ENCODE peak calls at places on chromosomes 3 and 15, in eight cellular contexts. P is H9, Q is GM23248, M is osteoblast, U is neural progenitor cell, X is K562, S is PC-3, W is hepatocyte. R is an unnamed sample. For H3K79me2, the result is how much of the 10 kb centered on the place peaks cover.

GRCh38 chr3:160622263-160623045 is 54.5 kb upstream of the ARL14 start:
- DNase-seq in P (no peak), Q (peak), M (peak), U (no peak), X (no peak), S (no peak), W (peak), R (no peak)

GRCh38 chr3:61901481-61901880 is 340.1 kb downstream of the PTPRG start:
- DNase-seq in P (no peak), Q (no peak), M (no peak), U (no peak), X (no peak), S (no peak), W (no peak), R (no peak)

GRCh38 chr15:99029358-99029871 is 21.8 kb upstream of the PGPEP1L start:
- DNase-seq in P (no peak), Q (peak), M (peak), U (no peak), X (no peak), S (peak), W (peak), R (no peak)

GRCh38 chr3:192514754-192515660 is 212.3 kb downstream of the FGF12 start:
- DNase-seq in P (peak), Q (peak), M (peak), U (peak), X (no peak), S (no peak), W (peak), R (no peak)

GRCh38 chr3:10012106-10012505 is 14.1 kb upstream of the FANCD2 start:
- DNase-seq in P (no peak), Q (no peak), M (no peak), U (no peak), X (no peak), S (no peak), W (no peak), R (no peak)

GRCh38 chr3:21641959-21642358 is 109.1 kb downstream of the ZNF385D start:
- DNase-seq in P (no peak), Q (no peak), M (no peak), U (no peak), X (no peak), S (no peak), W (no peak), R (no peak)

GRCh38 chr3:78899846-78900245 is 868.0 kb downstream of the ROBO1 start:
- DNase-seq in P (no peak), Q (no peak), M (no peak), U (peak), X (no peak), S (no peak), W (no peak), R (no peak)

GRCh38 chr3:190345027-190345821 is 23.0 kb upstream of the CLDN1 start:
- DNase-seq in P (no peak), Q (peak), M (peak), U (peak), X (no peak), S (peak), W (peak), R (no peak)

GRCh38 chr15:83837946-83838571 is 184.1 kb downstream of the ADAMTSL3 start:
- DNase-seq in P (peak), Q (peak), M (no peak), U (peak), X (peak), S (peak), W (peak), R (no peak)

GRCh38 chr3:31877559-31877958 is 103.5 kb downstream of the OSBPL10 start:
- DNase-seq in P (no peak), Q (no peak), M (no peak), U (no peak), X (no peak), S (no peak), W (no peak), R (peak)

GRCh38 chr3:24490151-24490550 is 4.5 kb downstream of the THRB start:
- DNase-seq in P (no peak), Q (peak), M (no peak), U (no peak), X (no peak), S (no peak), W (no peak), R (no peak)

GRCh38 chr15:36256258-36256825 is 323.1 kb upstream of the CDIN1 start:
- DNase-seq in P (no peak), Q (no peak), M (no peak), U (peak), X (no peak), S (no peak), W (peak), R (no peak)

GRCh38 chr3:126983276-126983652 is 349 bp downstream of the PLXNA1 start:
- DNase-seq in P (no peak), Q (peak), M (peak), U (no peak), X (peak), S (no peak), W (peak), R (no peak)

GRCh38 chr3:196207833-196208607 is 3.2 kb downstream of the ZDHHC19 start:
- DNase-seq in P (peak), Q (peak), M (no peak), U (peak), X (peak), S (peak), W (peak), R (peak)

GRCh38 chr3:23762214-23763039 is 43.3 kb upstream of the UBE2E1 start:
- DNase-seq in P (no peak), Q (peak), M (no peak), U (no peak), X (no peak), S (no peak), W (no peak), R (peak)

GRCh38 chr3:127589600-127590281 is 792 bp downstream of the TPRA1 start:
- DNase-seq in P (no peak), Q (peak), M (peak), U (peak), X (no peak), S (peak), W (peak), R (peak)

GRCh38 chr15:98277602-98278001 is 317.1 kb downstream of the ARRDC4 start:
- DNase-seq in P (no peak), Q (no peak), M (no peak), U (no peak), X (no peak), S (no peak), W (no peak), R (no peak)

GRCh38 chr3:125161607-125162219 is 50.8 kb downstream of the SLC12A8 start:
- DNase-seq in P (no peak), Q (no peak), M (no peak), U (peak), X (no peak), S (no peak), W (no peak), R (no peak)

GRCh38 chr3:53243165-53243564 is 12.7 kb downstream of the TKT start:
- DNase-seq in P (peak), Q (peak), M (peak), U (no peak), X (no peak), S (no peak), W (no peak), R (no peak)

GRCh38 chr3:39814007-39814406 is 4.6 kb downstream of the MYRIP start:
- DNase-seq in P (no peak), Q (peak), M (no peak), U (no peak), X (no peak), S (no peak), W (no peak), R (no peak)

GRCh38 chr3:151795276-151795675 is 18.6 kb upstream of the AADAC start:
- DNase-seq in P (no peak), Q (peak), M (peak), U (no peak), X (no peak), S (peak), W (no peak), R (no peak)

GRCh38 chr15:90451215-90451850 is 63.3 kb downstream of the IQGAP1 start:
- DNase-seq in P (peak), Q (peak), M (peak), U (no peak), X (no peak), S (peak), W (no peak), R (no peak)

GRCh38 chr3:5186854-5187151 is 704 bp upstream of the EDEM1 start:
- DNase-seq in P (no peak), Q (peak), M (no peak), U (peak), X (no peak), S (peak), W (peak), R (peak)

GRCh38 chr3:5188419-5189405 is 1.2 kb downstream of the EDEM1 start:
- DNase-seq in P (peak), Q (peak), M (peak), U (peak), X (peak), S (peak), W (peak), R (peak)

GRCh38 chr3:5186089-5186853 is 1.2 kb upstream of the EDEM1 start:
- DNase-seq in P (no peak), Q (no peak), M (no peak), U (no peak), X (no peak), S (no peak), W (peak), R (no peak)

GRCh38 chr3:5187920-5188418 is 462 bp downstream of the EDEM1 start:
- DNase-seq in P (peak), Q (peak), M (peak), U (peak), X (peak), S (peak), W (peak), R (peak)

DNA sequence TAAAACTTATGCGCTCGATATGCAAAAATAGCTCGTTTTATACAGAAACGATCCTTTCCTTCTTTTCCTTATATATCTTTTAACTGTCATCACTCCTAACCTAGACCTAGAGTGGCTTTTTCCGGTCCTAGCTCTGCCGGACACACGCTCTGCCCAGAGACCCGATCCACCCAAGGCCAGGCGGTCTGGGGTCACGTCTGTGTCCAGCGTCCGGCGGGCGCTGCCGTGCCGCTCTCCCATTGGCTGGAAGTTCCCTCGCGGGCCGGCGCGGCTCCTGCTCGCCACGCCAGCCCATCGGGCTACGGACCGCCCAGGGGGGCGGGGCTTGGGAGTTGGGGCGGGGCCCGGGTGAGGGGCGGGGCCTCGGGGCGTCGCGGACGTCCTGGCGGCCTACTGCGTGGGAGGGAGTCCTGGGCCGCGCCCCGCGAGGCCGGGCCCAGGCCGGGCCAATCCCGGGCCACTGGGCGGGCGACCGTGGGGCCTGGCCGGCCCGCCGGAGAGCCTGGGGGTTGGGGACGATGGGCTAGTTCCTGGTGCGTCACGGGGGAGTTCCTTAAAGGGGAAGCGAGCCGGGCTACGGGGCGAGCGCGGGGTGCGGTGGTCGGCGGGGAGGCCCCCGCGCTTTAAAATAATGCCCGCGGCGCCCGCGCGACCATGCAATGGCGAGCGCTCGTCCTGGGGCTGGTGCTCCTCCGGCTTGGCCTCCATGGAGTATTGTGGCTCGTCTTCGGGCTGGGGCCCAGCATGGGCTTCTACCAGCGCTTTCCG is at the start of gene EDEM1:
- DNase-seq in P (peak), Q (peak), M (peak), U (peak), X (peak), S (peak), W (peak), R (peak)
- H3K79me2 ChIP-seq in P (under half), Q (under half), M (under half), U (under half), X (half or more), S (under half), W (under half), R (under half)

DNA sequence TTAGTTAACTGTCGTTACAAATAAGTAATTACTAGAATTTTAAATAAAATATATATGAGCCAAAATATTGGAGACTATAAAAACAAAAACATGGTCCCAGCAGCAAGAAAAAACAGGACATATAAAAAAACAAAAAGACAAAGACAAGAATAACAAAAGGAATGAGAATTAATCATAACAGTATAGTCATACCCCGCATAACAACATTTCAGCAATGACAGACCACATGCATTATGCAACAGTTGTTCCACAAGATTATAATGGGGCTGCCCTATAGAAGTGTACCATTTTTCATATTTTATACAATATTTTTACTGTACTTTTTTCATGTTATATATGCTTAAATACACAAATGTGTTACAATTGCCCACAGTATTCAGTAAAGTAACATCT is 5.6 kb downstream of the HLTF start:
- DNase-seq in P (no peak), Q (peak), M (peak), U (no peak), X (no peak), S (peak), W (no peak), R (no peak)
- H3K79me2 ChIP-seq in P (under half), Q (half or more), M (half or more), U (under half), X (half or more), S (half or more), W (half or more), R (half or more)

DNA sequence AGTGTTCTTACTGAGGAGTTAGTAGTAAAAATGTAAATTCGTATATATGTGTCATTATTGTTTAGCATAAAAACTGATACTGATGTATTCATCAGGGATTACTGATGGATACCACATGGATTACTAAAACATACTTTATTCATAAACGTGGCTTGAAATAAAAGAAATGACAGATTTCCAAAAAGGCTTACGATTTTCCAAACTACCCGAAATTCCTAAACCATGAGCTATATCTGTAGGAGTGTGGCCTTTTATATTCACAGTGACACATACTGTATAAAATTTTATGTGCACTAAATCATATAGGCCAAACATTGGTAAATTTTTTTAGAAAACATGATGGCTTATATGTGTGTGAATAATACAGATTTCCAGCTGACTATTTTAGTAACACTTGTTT is 6.9 kb downstream of the TSC22D2 start:
- DNase-seq in P (no peak), Q (peak), M (no peak), U (no peak), X (no peak), S (peak), W (no peak), R (no peak)
- H3K79me2 ChIP-seq in P (under half), Q (half or more), M (half or more), U (half or more), X (half or more), S (half or more), W (half or more), R (half or more)

DNA sequence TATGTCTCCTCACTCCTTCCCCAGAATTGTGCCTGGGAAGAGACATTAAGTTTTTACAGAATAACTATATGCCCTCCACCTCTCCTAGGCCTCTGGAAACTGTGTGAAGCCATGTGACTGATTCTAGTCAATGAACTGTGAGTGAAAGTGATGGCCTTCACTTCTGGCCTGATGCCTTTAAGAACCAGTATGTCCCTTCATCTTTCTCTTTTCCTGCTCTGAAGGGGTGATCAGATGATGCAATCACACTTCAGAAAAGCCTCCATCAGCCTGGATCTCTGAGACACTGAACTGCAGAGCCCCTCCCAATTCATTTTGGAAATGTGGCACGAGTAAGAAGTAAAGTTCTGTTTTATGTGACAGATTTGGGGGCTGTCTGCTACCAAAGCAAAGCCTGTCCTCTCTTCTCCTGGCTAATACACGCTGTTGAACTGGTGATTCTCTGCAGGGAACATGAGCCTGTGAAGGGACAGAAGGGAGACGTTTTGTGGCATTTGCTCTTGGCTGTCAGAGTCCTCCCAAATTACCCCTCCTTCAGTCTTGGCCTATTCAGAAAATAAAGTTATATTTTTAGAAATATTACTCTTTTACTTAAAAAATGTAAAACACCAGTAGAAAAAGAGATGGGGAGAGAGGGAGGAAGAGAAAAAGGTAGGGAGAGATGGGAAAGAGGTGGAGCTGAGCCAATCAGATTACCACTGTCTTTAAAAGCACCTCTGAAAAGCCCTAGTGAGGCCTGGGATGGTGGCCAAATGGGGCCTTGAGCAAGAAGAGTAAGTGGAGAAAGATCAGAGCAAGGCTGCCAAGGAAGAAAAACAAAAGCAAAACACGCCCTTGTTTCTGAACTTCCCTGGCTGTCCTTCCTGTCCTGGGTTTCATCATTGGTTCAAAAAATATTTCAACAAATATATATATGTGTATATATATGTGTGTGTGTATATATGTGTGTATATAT is 40.9 kb upstream of the RYK start:
- DNase-seq in P (no peak), Q (peak), M (peak), U (no peak), X (no peak), S (peak), W (peak), R (no peak)
- H3K79me2 ChIP-seq in P (under half), Q (under half), M (under half), U (under half), X (under half), S (under half), W (under half), R (under half)

DNA sequence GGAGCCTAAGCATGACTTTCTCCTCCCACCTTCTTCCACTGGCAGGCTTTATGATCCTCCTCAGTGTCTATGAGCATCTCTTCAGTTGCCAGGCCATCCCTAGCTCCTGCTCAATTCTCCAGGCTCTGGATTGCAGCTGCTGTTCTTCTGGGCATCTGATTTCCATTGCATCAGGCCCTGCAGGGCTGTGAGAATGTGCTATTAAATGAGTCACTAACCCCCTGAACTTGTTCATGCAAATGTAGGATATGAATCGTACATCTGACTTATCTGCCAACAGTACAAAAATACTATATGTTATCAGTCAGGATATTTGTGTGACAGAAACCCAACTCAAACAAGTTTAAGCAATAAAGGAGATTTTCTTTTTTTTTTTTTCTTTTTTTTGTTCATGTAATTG is 11.9 kb downstream of the GPR176 start:
- DNase-seq in P (no peak), Q (peak), M (peak), U (no peak), X (no peak), S (peak), W (peak), R (no peak)
- H3K79me2 ChIP-seq in P (half or more), Q (half or more), M (half or more), U (half or more), X (under half), S (under half), W (under half), R (under half)

GRCh38 chr3:136862611-136862951 is 573 bp downstream of the NCK1 start:
- DNase-seq in P (peak), Q (peak), M (no peak), U (no peak), X (peak), S (peak), W (peak), R (peak)
- H3K79me2 ChIP-seq in P (under half), Q (half or more), M (half or more), U (half or more), X (half or more), S (half or more), W (half or more), R (half or more)

DNA sequence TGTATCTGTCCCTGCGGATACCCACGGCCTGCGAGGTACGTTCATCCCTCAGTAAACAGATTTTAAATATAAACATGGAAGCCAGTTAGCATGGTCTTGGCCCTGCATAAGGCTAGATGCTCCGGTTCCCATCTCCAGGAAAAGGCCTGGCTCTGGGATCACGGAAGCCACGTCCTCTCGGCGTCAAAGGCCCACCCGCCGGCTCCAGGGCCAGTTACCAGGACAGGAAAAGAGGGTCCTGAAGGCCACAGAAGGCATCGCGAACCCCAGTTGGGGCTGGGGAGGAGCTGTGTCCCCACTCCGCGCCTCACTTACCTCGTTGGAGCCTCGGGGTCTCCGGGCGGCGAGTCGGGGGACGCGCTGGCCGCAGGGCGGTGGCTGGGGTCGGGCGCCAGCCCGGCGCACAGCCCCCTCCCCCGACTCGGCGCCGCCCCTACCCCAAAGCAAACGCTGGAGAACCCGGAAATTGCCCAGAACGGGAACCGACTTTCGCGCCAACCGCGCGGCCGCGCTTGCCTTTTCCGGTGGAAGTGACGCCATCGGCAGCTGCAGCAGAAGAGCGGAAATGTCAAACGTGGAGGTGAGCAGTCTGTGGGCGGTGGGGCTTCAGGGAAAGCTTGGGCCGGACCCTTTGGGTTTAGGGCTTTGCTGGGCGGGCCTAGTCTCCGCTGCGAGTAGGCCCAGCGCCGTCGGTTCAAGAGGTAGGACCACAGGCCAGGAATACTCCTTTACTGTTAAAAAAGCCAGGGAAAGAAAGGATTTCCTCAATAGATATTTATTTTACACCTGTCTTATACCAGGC is at the start of gene TOPBP1:
- DNase-seq in P (peak), Q (peak), M (peak), U (peak), X (peak), S (peak), W (peak), R (peak)
- H3K79me2 ChIP-seq in P (under half), Q (half or more), M (under half), U (under half), X (under half), S (under half), W (under half), R (half or more)

R was measured in Karpas-422.